ENCODE peak calls at places on chromosome 6, in five cellular contexts. E, G, F, U and P are unnamed samples.

GRCh38 chr6:107082045-107082444 is 33.3 kb downstream of the BEND3 start:
- DNase-seq in F (peak; percentile 31), U (no peak), E (no peak), G (no peak), P (peak; percentile 75)

GRCh38 chr6:75850026-75850385 is 101.0 kb downstream of the MYO6 start:
- DNase-seq in U (no peak), E (no peak), G (no peak), F (no peak), P (no peak)

GRCh38 chr6:45789238-45789637 is 226.4 kb downstream of the CLIC5 start:
- DNase-seq in F (no peak), G (no peak), E (no peak), U (no peak), P (no peak)

GRCh38 chr6:157768304-157768703 is 54.7 kb upstream of the SNX9 start:
- DNase-seq in F (no peak), E (no peak), G (no peak), U (no peak), P (no peak)

GRCh38 chr6:158648682-158649131 is 1.1 kb upstream of the SYTL3 start:
- DNase-seq in F (peak; percentile 96), E (no peak), G (peak; percentile 93), U (no peak), P (no peak)

GRCh38 chr6:105974981-105975380 is 111.2 kb upstream of the PRDM1 start:
- DNase-seq in E (no peak), G (no peak), U (no peak), F (no peak), P (no peak)

GRCh38 chr6:125994659-125995488 is 8.5 kb downstream of the TRMT11 start:
- DNase-seq in F (no peak), G (no peak), E (no peak), U (no peak), P (no peak)

GRCh38 chr6:24205020-24205492 is 79.0 kb downstream of the NRSN1 start:
- DNase-seq in E (peak; percentile 30), F (peak; percentile 38), G (peak; percentile 55), U (no peak), P (peak; percentile 51)

GRCh38 chr6:106097368-106098231 is 11.5 kb downstream of the PRDM1 start:
- DNase-seq in E (no peak), F (peak; percentile 63), G (peak; percentile 81), U (no peak), P (peak; percentile 28)

GRCh38 chr6:70857387-70858077 is 99.3 kb downstream of the B3GAT2 start:
- DNase-seq in U (no peak), F (no peak), E (no peak), G (no peak), P (no peak)

GRCh38 chr6:52725133-52725529 is 38.1 kb downstream of the GSTA2 start:
- DNase-seq in G (no peak), F (no peak), E (no peak), U (no peak), P (no peak)

GRCh38 chr6:151254451-151255081 is 14.8 kb downstream of the AKAP12 start:
- DNase-seq in U (no peak), F (peak; percentile 33), E (no peak), G (peak; percentile 35), P (peak; percentile 93)

GRCh38 chr6:15132854-15133670 is 112.8 kb upstream of the JARID2 start:
- DNase-seq in F (peak; percentile 90), G (peak; percentile 48), E (no peak), U (no peak), P (peak; percentile 26)

GRCh38 chr6:148324297-148325007 is 18.2 kb upstream of the SASH1 start:
- DNase-seq in G (no peak), U (no peak), F (peak; percentile 41), E (no peak), P (no peak)

GRCh38 chr6:158684311-158684710 is 34.5 kb downstream of the SYTL3 start:
- DNase-seq in G (no peak), U (no peak), E (no peak), F (no peak), P (no peak)

GRCh38 chr6:134819236-134819635 is 130.7 kb downstream of the ALDH8A1 start:
- DNase-seq in E (no peak), F (no peak), G (no peak), U (no peak), P (no peak)

GRCh38 chr6:135974416-135974815 is 122.9 kb downstream of the PDE7B start:
- DNase-seq in G (peak; percentile 17), E (no peak), F (no peak), U (no peak), P (no peak)

GRCh38 chr6:107973594-107973993 is 15.6 kb upstream of the SEC63 start:
- DNase-seq in F (no peak), U (no peak), E (no peak), G (no peak), P (no peak)

GRCh38 chr6:149862901-149863595 is 1.1 kb downstream of the LRP11 start:
- DNase-seq in E (peak; percentile 48), F (peak; percentile 57), G (peak; percentile 59), U (peak; percentile 51), P (peak; percentile 63)

GRCh38 chr6:85362652-85363310 is 87.1 kb upstream of the NT5E start:
- DNase-seq in G (peak; percentile 74), E (no peak), F (peak; percentile 78), U (no peak), P (no peak)

GRCh38 chr6:12968839-12969558 is 252.4 kb downstream of the PHACTR1 start:
- DNase-seq in G (no peak), F (no peak), E (no peak), U (no peak), P (no peak)

GRCh38 chr6:158818008-158818579 is 1.1 kb downstream of the EZR start:
- DNase-seq in U (peak; percentile 76), F (peak; percentile 70), E (no peak), G (peak; percentile 73), P (peak; percentile 87)

DNA sequence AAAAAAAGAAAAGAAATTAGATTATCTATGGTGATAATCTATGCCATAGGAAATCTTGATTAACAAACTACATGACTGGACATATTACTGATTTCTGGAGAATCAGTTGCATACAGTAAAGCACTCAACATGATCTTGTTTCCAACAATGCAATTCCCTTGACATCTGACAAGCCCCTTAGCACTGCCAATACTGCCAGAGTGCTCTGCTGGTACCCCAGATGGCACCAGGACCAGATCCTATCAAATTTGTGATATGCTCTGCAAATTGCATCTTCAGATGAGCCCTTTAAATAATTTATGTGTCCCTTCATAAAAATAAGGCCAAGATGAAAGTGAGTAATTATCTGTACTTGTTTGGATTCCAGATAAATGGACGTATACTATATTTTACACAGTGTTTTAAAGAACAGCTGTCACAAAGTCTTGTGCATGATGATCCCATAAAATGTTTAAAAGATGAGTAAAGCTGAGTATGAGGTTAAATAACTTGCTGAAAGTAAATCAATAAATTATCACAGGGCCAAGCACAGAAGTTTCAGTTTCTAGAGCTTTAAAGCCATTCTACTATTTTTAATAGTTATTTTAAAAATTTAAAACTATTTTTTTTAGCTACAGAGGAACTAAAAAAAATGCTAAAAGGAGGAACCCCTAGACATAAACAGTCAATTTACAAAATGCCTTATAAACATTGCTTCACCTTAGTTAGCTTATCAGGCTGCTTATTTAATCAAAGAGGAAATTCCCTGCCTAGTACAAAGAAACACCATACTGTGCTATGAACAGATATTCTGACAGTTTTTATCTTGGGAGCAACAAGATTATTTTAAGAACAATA is 42.2 kb downstream of the NUDT3 start:
- DNase-seq in F (peak; percentile 31), E (no peak), U (no peak), G (no peak), P (peak; percentile 23)
- H3K27ac ChIP-seq in F (no peak overlapping the region), E (no peak overlapping the region), U (no peak overlapping the region), G (no peak overlapping the region), P (no peak overlapping the region)

DNA sequence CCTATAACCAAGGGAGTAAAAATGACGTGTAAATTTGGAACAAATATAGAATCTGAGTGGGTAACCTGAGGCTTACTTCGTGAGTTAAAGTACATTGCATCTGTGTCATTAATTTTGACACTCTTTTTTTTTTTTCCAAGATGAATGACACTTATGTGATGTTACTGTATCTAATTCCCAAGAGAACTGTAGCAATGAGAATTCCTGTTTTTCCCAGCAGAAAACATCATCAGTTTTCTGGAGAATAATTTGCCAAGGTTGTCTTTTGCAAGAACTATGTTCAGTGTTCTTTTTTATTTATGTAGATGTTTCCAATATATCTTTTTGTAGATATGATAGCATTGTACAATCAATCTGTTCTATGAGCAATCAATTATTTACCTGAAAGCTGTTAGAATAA is 283.6 kb downstream of the ARHGAP18 start:
- DNase-seq in U (no peak), G (no peak), F (no peak), E (no peak), P (no peak)
- H3K27ac ChIP-seq in U (no peak overlapping the region), G (no peak overlapping the region), F (no peak overlapping the region), E (no peak overlapping the region), P (no peak overlapping the region)

GRCh38 chr6:132400641-132401119 is 595 bp downstream of the MOXD1 start:
- DNase-seq in E (no peak), F (no peak), U (peak; percentile 36), G (no peak), P (peak; percentile 32)
- H3K27ac ChIP-seq in E (peak overlapping the region; percentile 54), F (peak overlapping the region; percentile 6), U (no peak overlapping the region), G (peak overlapping the region; percentile 59), P (no peak overlapping the region)

DNA sequence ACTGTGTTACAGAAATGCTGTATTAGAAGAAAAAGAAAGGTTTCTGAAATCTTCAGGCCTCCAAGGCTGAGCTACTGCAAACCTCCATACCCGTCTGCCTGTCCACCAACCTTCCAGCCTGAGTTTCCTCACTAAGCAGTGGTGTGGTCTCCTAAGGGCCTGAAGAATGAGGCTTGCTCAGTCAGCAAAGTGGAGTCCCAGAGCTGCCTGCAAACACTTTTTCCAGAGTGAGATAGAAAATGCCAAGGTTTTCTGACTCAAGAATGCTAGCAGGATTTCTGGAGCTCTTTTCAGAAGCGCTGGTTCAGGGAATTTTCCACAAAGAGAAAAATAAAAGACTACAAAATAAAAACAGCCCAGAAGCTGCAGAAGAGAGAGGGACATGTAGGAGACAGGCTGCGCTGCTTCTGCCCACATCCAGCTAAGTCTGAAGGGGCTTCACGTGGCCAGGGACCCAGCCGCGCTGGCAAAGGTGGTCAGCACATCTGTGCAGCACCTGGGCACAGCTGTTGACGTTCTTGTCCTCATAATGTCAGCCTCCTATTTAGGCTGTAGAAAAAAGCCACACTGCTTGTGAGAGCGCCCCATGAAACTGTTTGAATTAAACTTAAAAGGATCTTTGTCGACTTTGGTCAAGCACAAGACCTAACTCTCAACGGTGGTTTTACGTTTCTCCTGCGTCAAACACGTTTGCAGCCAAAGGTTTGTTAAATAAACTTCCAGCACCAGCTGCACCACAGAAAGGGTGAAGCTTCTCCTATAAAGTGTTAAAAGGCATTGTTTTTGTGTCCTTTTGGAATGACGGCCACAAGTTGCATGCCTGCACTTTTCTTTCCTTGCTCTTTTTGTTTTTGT is 209.0 kb downstream of the THBS2 start:
- DNase-seq in E (no peak), G (no peak), U (no peak), F (no peak), P (no peak)
- H3K27ac ChIP-seq in E (no peak overlapping the region), G (no peak overlapping the region), U (no peak overlapping the region), F (no peak overlapping the region), P (no peak overlapping the region)

GRCh38 chr6:6968731-6969552 is 138.8 kb upstream of the RREB1 start:
- DNase-seq in G (no peak), F (no peak), E (no peak), U (no peak), P (no peak)
- H3K27ac ChIP-seq in G (no peak overlapping the region), F (no peak overlapping the region), E (no peak overlapping the region), U (no peak overlapping the region), P (no peak overlapping the region)